ENCODE peak calls at places on chromosomes 2 and 18, in ten cellular contexts. E is osteocyte, U is neural crest cell, B is RWPE1, H is brain microvascular endothelial cell, Y is lower lobe of right lung, T is GM06990, S is left ventricle myocardium inferior, Z is AG09309, X is breast epithelium. K is an unnamed sample.

GRCh38 chr2:241659150-241659739 is 21.8 kb downstream of the ATG4B start:
- DNase-seq in U (peak), B (peak), Y (no peak), H (peak), E (no peak), S (peak), Z (no peak), X (peak), T (no peak), K (peak)

GRCh38 chr2:146004470-146004869 is 1484.6 kb upstream of the ZEB2 start:
- DNase-seq in X (no peak), Z (no peak), E (no peak), B (peak), U (no peak), H (peak), S (no peak), T (no peak), Y (no peak), K (no peak)

GRCh38 chr2:219627105-219628100 is at the start of gene SLC4A3:
- DNase-seq in B (peak), Z (no peak), S (no peak), E (no peak), T (no peak), H (no peak), Y (no peak), U (no peak), X (no peak), K (peak)

GRCh38 chr2:149002891-149003740 is 35.4 kb upstream of the LYPD6B start:
- DNase-seq in U (no peak), X (no peak), H (no peak), Z (no peak), B (no peak), E (no peak), Y (no peak), T (no peak), S (no peak), K (no peak)

GRCh38 chr18:5488844-5489243 is 55.0 kb downstream of the EPB41L3 start:
- DNase-seq in U (no peak), T (no peak), Z (no peak), S (no peak), Y (no peak), H (peak), E (no peak), X (no peak), B (no peak), K (no peak)

GRCh38 chr2:227472265-227473018 is 486 bp downstream of the AGFG1 start:
- DNase-seq in Z (no peak), S (peak), E (no peak), U (peak), T (peak), Y (peak), B (peak), H (no peak), X (no peak), K (peak)

GRCh38 chr2:133976659-133977058 is 277.2 kb upstream of the MGAT5 start:
- DNase-seq in B (no peak), Z (no peak), Y (no peak), U (no peak), T (no peak), S (no peak), E (no peak), H (no peak), X (no peak), K (no peak)

GRCh38 chr2:224925822-224926124 is 116.5 kb downstream of the DOCK10 start:
- DNase-seq in X (no peak), E (no peak), Y (no peak), Z (no peak), S (no peak), T (no peak), U (no peak), B (no peak), H (no peak), K (no peak)

GRCh38 chr2:169091761-169092523 is 22.6 kb downstream of the DHRS9 start:
- DNase-seq in H (peak), U (no peak), X (peak), Y (peak), E (no peak), T (no peak), B (peak), Z (no peak), S (no peak), K (peak)

GRCh38 chr2:233240897-233241296 is 10.6 kb upstream of the ATG16L1 start:
- DNase-seq in S (no peak), X (no peak), B (no peak), Y (no peak), U (no peak), H (no peak), E (no peak), T (peak), Z (no peak), K (no peak)

GRCh38 chr2:240655931-240656886 is 26.5 kb downstream of the AQP12B start:
- DNase-seq in Z (no peak), Y (no peak), E (no peak), H (peak), S (no peak), B (no peak), X (no peak), U (no peak), T (no peak), K (no peak)

GRCh38 chr2:54858021-54858681 is 134.7 kb downstream of the EML6 start:
- DNase-seq in X (no peak), E (no peak), Z (no peak), T (no peak), Y (no peak), B (no peak), U (no peak), H (peak), S (no peak), K (no peak)

GRCh38 chr2:142140434-142140845 is 9.6 kb upstream of the LRP1B start:
- DNase-seq in B (no peak), T (peak), X (no peak), H (no peak), S (no peak), Y (no peak), Z (no peak), E (no peak), U (no peak), K (no peak)

GRCh38 chr2:231884438-231885140 is 41.6 kb downstream of the NPPC start:
- DNase-seq in Z (no peak), Y (no peak), S (no peak), B (no peak), U (no peak), H (no peak), X (no peak), T (no peak), E (no peak), K (no peak)

GRCh38 chr2:100750143-100750542 is 69.8 kb upstream of the NPAS2 start:
- DNase-seq in X (no peak), Z (no peak), E (no peak), T (no peak), U (no peak), H (no peak), S (no peak), Y (no peak), B (no peak), K (no peak)

GRCh38 chr2:5190023-5190422 is 502.2 kb upstream of the SOX11 start:
- DNase-seq in H (peak), T (no peak), U (no peak), Z (no peak), Y (no peak), S (no peak), E (no peak), X (no peak), B (no peak), K (no peak)

GRCh38 chr18:388198-388597 is 112.3 kb downstream of the COLEC12 start:
- DNase-seq in T (no peak), H (no peak), S (no peak), U (no peak), X (no peak), B (no peak), E (no peak), Z (no peak), Y (no peak), K (no peak)

GRCh38 chr18:25875574-25875973 is 214.8 kb downstream of the SS18 start:
- DNase-seq in Z (no peak), Y (no peak), T (no peak), B (no peak), S (no peak), X (no peak), E (no peak), H (no peak), U (no peak), K (no peak)

GRCh38 chr2:101617188-101617587 is 80.3 kb upstream of the MAP4K4 start:
- DNase-seq in H (peak), E (no peak), U (no peak), S (no peak), Y (no peak), Z (peak), T (no peak), B (no peak), X (no peak), K (no peak)

GRCh38 chr2:225165052-225165451 is 122.8 kb upstream of the DOCK10 start:
- DNase-seq in X (no peak), S (no peak), E (no peak), Y (no peak), T (no peak), U (no peak), Z (no peak), B (peak), H (no peak), K (no peak)

GRCh38 chr18:8778386-8778785 is 73.0 kb downstream of the MTCL1 start:
- DNase-seq in B (no peak), S (no peak), Y (no peak), T (no peak), U (no peak), H (no peak), X (no peak), Z (no peak), E (no peak), K (no peak)

GRCh38 chr2:29910960-29911359 is 10.4 kb downstream of the ALK start:
- DNase-seq in U (no peak), Z (no peak), T (no peak), Y (no peak), B (no peak), E (no peak), S (no peak), X (no peak), H (no peak), K (no peak)

GRCh38 chr2:214808481-214808931 is 977 bp downstream of the BARD1 start:
- DNase-seq in U (no peak), Y (no peak), H (no peak), E (no peak), S (no peak), Z (no peak), X (no peak), B (no peak), T (no peak), K (no peak)

GRCh38 chr18:35456181-35456850 is 41.4 kb downstream of the INO80C start:
- DNase-seq in E (no peak), Z (no peak), Y (no peak), B (peak), X (no peak), T (no peak), H (peak), S (no peak), U (no peak), K (no peak)

GRCh38 chr2:191020742-191021381 is 6.9 kb upstream of the STAT1 start:
- DNase-seq in S (no peak), Y (no peak), Z (peak), U (no peak), T (peak), E (no peak), X (no peak), H (peak), B (peak), K (no peak)

GRCh38 chr2:150076281-150076680 is 411.2 kb downstream of the RND3 start:
- DNase-seq in U (no peak), Y (no peak), E (no peak), H (peak), X (no peak), T (no peak), S (no peak), Z (no peak), B (no peak), K (no peak)

GRCh38 chr18:75211002-75211621 is 515 bp downstream of the TSHZ1 start:
- DNase-seq in Y (peak), X (no peak), T (peak), H (no peak), S (no peak), E (no peak), B (no peak), U (peak), Z (no peak), K (no peak)

GRCh38 chr2:23476786-23477185 is 91.8 kb downstream of the KLHL29 start:
- DNase-seq in U (no peak), E (no peak), Y (no peak), H (no peak), X (no peak), T (no peak), Z (no peak), S (no peak), B (no peak), K (no peak)

GRCh38 chr2:48527211-48527880 is 2.6 kb upstream of the STON1 start:
- DNase-seq in Z (no peak), U (no peak), S (no peak), X (no peak), H (no peak), E (no peak), Y (no peak), T (no peak), B (no peak), K (no peak)

GRCh38 chr2:70073493-70073892 is 13.8 kb upstream of the PCBP1 start:
- DNase-seq in H (no peak), U (no peak), S (no peak), Y (no peak), T (no peak), B (no peak), X (no peak), Z (no peak), E (no peak), K (no peak)

GRCh38 chr2:58194451-58194850 is 46.7 kb downstream of the FANCL start:
- DNase-seq in H (no peak), U (no peak), E (no peak), Z (no peak), S (no peak), B (no peak), Y (no peak), T (no peak), X (no peak), K (no peak)

GRCh38 chr2:63399171-63399570 is 189.1 kb downstream of the WDPCP start:
- DNase-seq in E (no peak), U (no peak), X (no peak), H (no peak), B (no peak), Z (no peak), T (no peak), S (no peak), Y (no peak), K (no peak)

GRCh38 chr2:171723724-171724683 is 36.7 kb downstream of the DYNC1I2 start:
- DNase-seq in Z (no peak), S (no peak), H (peak), X (no peak), Y (no peak), T (no peak), U (no peak), E (no peak), B (no peak), K (no peak)

GRCh38 chr2:205680067-205680466 is 2.2 kb upstream of the NRP2 start:
- DNase-seq in B (peak), E (no peak), S (no peak), T (peak), X (no peak), H (peak), U (peak), Z (no peak), Y (no peak), K (peak)

GRCh38 chr18:64409511-64409910 is 260.6 kb upstream of the LINC00305 start:
- DNase-seq in Y (no peak), X (no peak), T (no peak), B (no peak), H (peak), Z (no peak), U (no peak), E (no peak), S (no peak), K (peak)

GRCh38 chr2:148546270-148546669 is 98.3 kb upstream of the EPC2 start:
- DNase-seq in Y (no peak), Z (no peak), X (no peak), T (no peak), B (no peak), U (no peak), E (no peak), S (no peak), H (no peak), K (no peak)

GRCh38 chr2:175807031-175807873 is 194.8 kb downstream of the LNPK start:
- DNase-seq in T (no peak), Z (peak), E (no peak), B (no peak), S (no peak), H (no peak), U (no peak), X (no peak), Y (no peak), K (no peak)

GRCh38 chr2:143684731-143685364 is 555.6 kb downstream of the ARHGAP15 start:
- DNase-seq in Z (no peak), T (no peak), Y (no peak), H (no peak), S (no peak), B (no peak), E (no peak), X (no peak), U (no peak), K (no peak)

GRCh38 chr2:16708173-16708572 is 42.5 kb upstream of the CYRIA start:
- DNase-seq in S (no peak), X (no peak), T (no peak), H (no peak), E (no peak), U (no peak), Z (no peak), B (no peak), Y (no peak), K (no peak)

GRCh38 chr2:31038385-31038784 is 99.9 kb downstream of the GALNT14 start:
- DNase-seq in X (no peak), E (no peak), H (no peak), Y (no peak), U (no peak), Z (no peak), B (no peak), S (no peak), T (no peak), K (peak)
- TF ChIP-seq CTCF in X (no peak), E (no peak), H (peak), Y (no peak), U (peak), Z (no peak), B (no peak), S (no peak), T (no peak), K (no peak)

GRCh38 chr2:118834440-118834810 is 13.0 kb downstream of the EN1 start:
- DNase-seq in B (no peak), X (no peak), T (no peak), S (no peak), Y (no peak), U (no peak), E (no peak), H (no peak), Z (no peak), K (no peak)
- TF ChIP-seq CTCF in B (no peak), X (no peak), T (no peak), S (no peak), Y (no peak), U (no peak), E (no peak), H (no peak), Z (no peak), K (no peak)

GRCh38 chr18:56563568-56563967 is 74.8 kb downstream of the TXNL1 start:
- DNase-seq in Y (no peak), U (peak), T (no peak), S (no peak), B (no peak), Z (no peak), H (no peak), E (no peak), X (no peak), K (no peak)
- TF ChIP-seq CTCF in Y (no peak), U (peak), T (peak), S (peak), B (no peak), Z (no peak), H (peak), E (peak), X (no peak), K (no peak)

DNA sequence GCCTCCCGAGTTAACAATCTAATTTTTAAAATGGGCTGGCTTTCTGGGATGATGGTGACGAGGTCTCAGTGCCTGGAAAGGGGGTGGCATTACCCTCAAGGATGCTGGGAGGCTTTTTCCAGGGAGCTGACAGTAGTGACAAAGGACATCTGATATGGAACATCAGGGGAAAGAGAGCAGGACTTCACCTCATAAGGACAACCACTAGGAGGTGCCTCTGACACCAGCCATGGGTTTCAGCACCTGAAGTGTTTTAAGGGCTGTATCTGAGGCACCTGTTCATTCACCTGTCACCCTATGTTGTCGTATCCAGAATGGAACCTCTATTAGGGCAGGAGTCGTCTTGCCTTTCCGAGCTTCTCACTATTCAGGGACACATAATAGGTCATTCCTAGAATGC is 10.8 kb downstream of the IL36B start:
- DNase-seq in T (no peak), U (no peak), S (no peak), H (no peak), B (no peak), X (no peak), Z (no peak), E (peak), Y (no peak), K (peak)
- TF ChIP-seq CTCF in T (peak), U (no peak), S (no peak), H (peak), B (no peak), X (no peak), Z (no peak), E (no peak), Y (no peak), K (peak)

GRCh38 chr18:76255070-76255683 is 239.9 kb downstream of the ZNF516 start:
- DNase-seq in H (no peak), T (no peak), Z (no peak), E (no peak), Y (no peak), S (no peak), X (no peak), U (no peak), B (no peak), K (no peak)

GRCh38 chr18:76256897-76257500 is 238.0 kb downstream of the ZNF516 start:
- DNase-seq in B (peak), U (no peak), Y (no peak), H (peak), Z (peak), E (no peak), T (no peak), S (no peak), X (no peak), K (peak)

GRCh38 chr18:76258209-76258608 is 236.8 kb downstream of the ZNF516 start:
- DNase-seq in H (no peak), Z (no peak), T (no peak), B (no peak), E (no peak), Y (no peak), X (no peak), S (no peak), U (no peak), K (no peak)

GRCh38 chr18:76251691-76252090 is 243.4 kb downstream of the ZNF516 start:
- DNase-seq in X (no peak), T (no peak), E (no peak), H (no peak), B (no peak), Z (no peak), U (no peak), S (no peak), Y (no peak), K (no peak)

GRCh38 chr18:76252880-76253279 is 242.2 kb downstream of the ZNF516 start:
- DNase-seq in Z (no peak), Y (no peak), S (no peak), H (no peak), X (no peak), T (no peak), U (no peak), B (no peak), E (no peak), K (no peak)
- TF ChIP-seq CTCF in Z (peak), Y (no peak), S (peak), H (peak), X (no peak), T (peak), U (peak), B (peak), E (peak), K (no peak)

DNA sequence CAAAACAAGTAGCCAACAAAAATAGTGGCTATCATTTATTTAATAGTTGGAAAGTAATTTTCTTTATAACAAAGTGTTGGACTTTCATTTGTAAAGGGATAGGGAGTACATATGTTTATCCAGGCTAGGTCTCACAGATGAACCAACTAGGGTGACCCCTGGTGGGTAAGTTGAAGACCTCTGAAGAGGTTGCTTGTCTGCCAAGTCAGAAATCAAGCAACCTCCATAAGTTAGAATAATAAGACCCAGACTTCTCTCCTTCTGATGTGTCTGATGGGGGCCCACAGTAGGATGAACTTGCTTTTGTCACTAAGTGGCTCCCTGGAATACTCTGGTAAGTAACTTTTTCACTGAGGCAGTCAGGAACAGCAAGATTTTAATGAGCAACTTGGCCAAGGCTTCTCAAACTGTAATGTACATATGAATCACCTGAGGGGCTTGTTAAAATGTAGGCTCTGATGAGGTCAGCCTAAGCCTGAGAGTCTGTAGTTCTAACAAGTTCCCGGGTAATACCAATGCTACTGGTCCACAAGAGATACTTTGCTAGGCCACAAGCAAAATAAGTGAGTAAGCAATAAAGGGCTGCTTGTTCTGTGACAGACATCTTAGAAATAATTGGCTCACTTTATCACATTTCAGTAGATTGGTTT is 319.6 kb downstream of the PIK3C3 start:
- DNase-seq in E (no peak), H (peak), B (no peak), Z (no peak), T (no peak), Y (no peak), X (no peak), S (no peak), U (no peak), K (no peak)
- TF ChIP-seq CTCF in E (peak), H (peak), B (no peak), Z (peak), T (peak), Y (no peak), X (no peak), S (peak), U (peak), K (no peak)

GRCh38 chr2:73293534-73294171 is at the start of gene EGR4:
- DNase-seq in T (peak), S (no peak), B (peak), U (peak), X (peak), E (no peak), Y (peak), H (peak), Z (no peak), K (peak)
- TF ChIP-seq CTCF in T (peak), S (no peak), B (no peak), U (peak), X (no peak), E (no peak), Y (no peak), H (no peak), Z (no peak), K (no peak)

K was measured in Calu3.